ENCODE peak calls at places on chromosomes 2 and 18, in six cellular contexts. H is upper lobe of right lung, E is aorta, O is left ventricle myocardium inferior, K is epithelial cell of proximal tubule, W is cardiac fibroblast. T is an unnamed sample.

GRCh38 chr2:33791625-33792024 is 192.5 kb upstream of the FAM98A start:
- DNase-seq in H (no peak), W (peak; percentile 40), E (no peak), O (no peak), K (peak; percentile 70), T (no peak)

GRCh38 chr2:217973008-217973787 is 29.6 kb downstream of the TNS1 start:
- DNase-seq in E (peak; percentile 19), W (no peak), K (no peak), O (no peak), H (peak; percentile 33), T (no peak)

GRCh38 chr2:127570282-127571250 is 35.1 kb downstream of the MYO7B start:
- DNase-seq in O (peak; percentile 37), H (no peak), W (peak; percentile 51), E (no peak), K (no peak), T (no peak)

GRCh38 chr2:1837022-1837421 is 92.7 kb upstream of the PXDN start:
- DNase-seq in O (no peak), H (peak; percentile 23), E (no peak), W (no peak), K (no peak), T (no peak)

GRCh38 chr2:241514986-241515737 is 6.8 kb upstream of the STK25 start:
- DNase-seq in W (no peak), E (no peak), H (no peak), K (no peak), O (no peak), T (no peak)

GRCh38 chr2:238573065-238573778 is 146.5 kb downstream of the ASB1 start:
- DNase-seq in K (no peak), O (no peak), W (peak; percentile 9), H (no peak), E (no peak), T (no peak)

GRCh38 chr2:205834776-205835175 is 152.5 kb downstream of the NRP2 start:
- DNase-seq in K (no peak), O (no peak), E (no peak), W (no peak), H (no peak), T (no peak)

GRCh38 chr2:54437588-54437987 is 18.5 kb upstream of the SPTBN1 start:
- DNase-seq in E (no peak), H (no peak), O (no peak), W (no peak), K (no peak), T (no peak)

GRCh38 chr18:9706081-9706935 is 1.8 kb upstream of the RAB31 start:
- DNase-seq in O (no peak), H (no peak), E (no peak), W (peak; percentile 61), K (no peak), T (no peak)

GRCh38 chr2:54773838-54774237 is 50.4 kb downstream of the EML6 start:
- DNase-seq in H (no peak), W (peak; percentile 32), E (no peak), K (no peak), O (no peak), T (no peak)

GRCh38 chr2:62194558-62195420 is 1.1 kb upstream of the B3GNT2 start:
- DNase-seq in E (no peak), K (no peak), O (no peak), W (no peak), H (no peak), T (no peak)

GRCh38 chr2:77521931-77522470 is at the start of gene LRRTM4:
- DNase-seq in K (no peak), H (no peak), E (no peak), W (no peak), O (no peak), T (no peak)

GRCh38 chr2:223415071-223415470 is 187.1 kb downstream of the SCG2 start:
- DNase-seq in E (no peak), H (no peak), O (no peak), K (no peak), W (no peak), T (no peak)

GRCh38 chr2:23496456-23496855 is 111.5 kb downstream of the KLHL29 start:
- DNase-seq in O (no peak), E (no peak), K (no peak), W (no peak), H (no peak), T (no peak)

GRCh38 chr18:78561757-78562445 is 417.7 kb upstream of the SALL3 start:
- DNase-seq in W (no peak), K (no peak), H (no peak), E (peak; percentile 44), O (no peak), T (no peak)

GRCh38 chr2:37555457-37555856 is 116.0 kb downstream of the CDC42EP3 start:
- DNase-seq in W (no peak), K (no peak), O (peak; percentile 19), H (no peak), E (peak; percentile 70), T (no peak)

GRCh38 chr2:240960309-240960962 is 38.0 kb upstream of the SNED1 start:
- DNase-seq in O (peak; percentile 69), W (peak; percentile 49), H (peak; percentile 82), K (no peak), E (peak; percentile 79), T (no peak)

GRCh38 chr18:74368901-74369705 is 53.5 kb downstream of the C18orf63 start:
- DNase-seq in H (no peak), E (no peak), O (no peak), W (no peak), K (peak; percentile 23), T (no peak)

GRCh38 chr2:179263460-179264237 is 983 bp downstream of the SESTD1 start:
- DNase-seq in O (peak; percentile 39), H (peak; percentile 78), W (peak; percentile 72), K (no peak), E (peak; percentile 88), T (no peak)

GRCh38 chr2:17614174-17614573 is 73.7 kb downstream of the VSNL1 start:
- DNase-seq in H (no peak), O (no peak), E (no peak), W (no peak), K (no peak), T (no peak)

GRCh38 chr2:218295029-218295428 is 2.7 kb upstream of the TMBIM1 start:
- DNase-seq in W (peak; percentile 28), E (no peak), H (no peak), O (no peak), K (no peak), T (no peak)

GRCh38 chr2:66281980-66282379 is 152.9 kb upstream of the MEIS1 start:
- DNase-seq in O (no peak), H (no peak), W (no peak), E (no peak), K (no peak), T (no peak)

GRCh38 chr18:33924576-33924975 is 300.1 kb downstream of the NOL4 start:
- DNase-seq in K (no peak), O (no peak), E (no peak), H (no peak), W (no peak), T (no peak)

GRCh38 chr2:170813611-170814550 is 2.8 kb upstream of the GAD1 start:
- DNase-seq in O (no peak), W (peak; percentile 54), H (no peak), K (no peak), E (peak; percentile 77), T (peak; percentile 19)

GRCh38 chr2:120905298-120905697 is 169.6 kb downstream of the GLI2 start:
- DNase-seq in H (no peak), K (no peak), W (no peak), O (no peak), E (no peak), T (no peak)

GRCh38 chr18:23239885-23240608 is 104.8 kb downstream of the CABLES1 start:
- DNase-seq in O (no peak), E (no peak), H (no peak), K (no peak), W (no peak), T (no peak)

GRCh38 chr18:62990653-62991052 is 275.3 kb downstream of the PHLPP1 start:
- DNase-seq in K (no peak), W (no peak), O (no peak), H (no peak), E (no peak), T (no peak)

GRCh38 chr18:43465483-43465882 is 188.2 kb upstream of the SYT4 start:
- DNase-seq in H (no peak), K (no peak), O (no peak), W (no peak), E (no peak), T (no peak)

GRCh38 chr2:177270531-177270930 is 6.0 kb upstream of the NFE2L2 start:
- DNase-seq in E (no peak), H (no peak), O (no peak), W (no peak), K (no peak), T (no peak)

GRCh38 chr2:144524190-144524957 is 4.5 kb upstream of the ZEB2 start:
- DNase-seq in H (peak; percentile 77), O (peak; percentile 73), K (no peak), W (peak; percentile 34), E (peak; percentile 87), T (no peak)

DNA sequence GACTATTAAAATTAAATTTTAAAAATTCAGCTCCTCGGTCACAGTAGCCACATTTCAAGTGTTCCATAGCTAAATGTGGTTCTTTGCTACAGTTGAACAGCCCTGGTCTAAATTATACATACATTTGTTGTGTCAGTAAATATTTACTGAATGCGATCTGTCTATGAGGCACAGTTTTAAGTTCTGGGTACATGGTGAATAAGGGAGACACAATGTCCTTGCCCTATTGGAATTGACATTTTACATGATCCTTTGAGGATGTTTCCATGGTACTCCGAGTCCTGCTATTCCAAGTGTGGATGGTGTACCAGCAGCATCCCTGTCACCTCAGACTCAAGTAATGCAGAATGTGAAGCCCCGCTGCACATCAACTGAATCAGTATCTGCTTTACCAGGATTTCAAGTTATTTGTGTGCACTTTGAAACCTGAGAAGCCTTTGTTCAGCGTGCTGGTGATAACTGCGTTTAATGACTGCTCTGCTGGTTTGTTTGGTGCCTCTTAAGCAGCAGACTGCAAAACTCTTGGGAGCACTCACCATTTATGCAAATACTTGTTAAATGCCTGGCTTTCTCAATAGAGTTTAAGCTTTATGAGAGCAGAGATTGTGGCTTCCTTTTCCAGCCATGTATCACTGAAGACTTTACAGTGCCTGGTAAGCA is 1.5 kb downstream of the GALNT1 start:
- DNase-seq in E (no peak), W (peak; percentile 34), O (no peak), H (no peak), K (no peak), T (no peak)
- H3K4me3 ChIP-seq in E (no peak overlapping the region), W (peak overlapping the region; percentile 76), O (peak overlapping the region; percentile 80), H (peak overlapping the region; percentile 70), K (peak overlapping the region; percentile 77), T (peak overlapping the region; percentile 73)

DNA sequence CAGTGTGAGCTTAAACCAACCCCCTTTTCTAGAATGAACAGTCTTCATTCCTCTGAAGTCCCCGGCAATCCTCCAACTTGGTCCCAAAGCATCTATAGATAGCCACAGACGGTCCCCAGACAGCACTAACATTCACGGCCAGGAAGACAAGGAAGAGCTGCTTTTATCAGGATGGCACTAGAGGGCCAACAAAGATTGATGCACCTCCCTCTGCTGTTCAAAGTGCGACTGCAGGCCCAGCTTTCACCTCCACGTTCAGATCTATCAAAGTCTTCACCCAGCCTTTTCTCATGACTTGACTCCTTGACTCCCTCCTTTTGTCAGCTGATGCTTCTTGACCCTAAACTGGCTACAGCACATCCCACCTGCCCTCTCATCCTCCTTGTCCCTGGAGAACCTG is 54.3 kb downstream of the RNF152 start:
- DNase-seq in H (no peak), K (no peak), E (no peak), O (no peak), W (no peak), T (no peak)
- H3K4me3 ChIP-seq in H (no peak overlapping the region), K (no peak overlapping the region), E (no peak overlapping the region), O (no peak overlapping the region), W (no peak overlapping the region), T (no peak overlapping the region)

GRCh38 chr2:199144546-199144945 is 313.2 kb downstream of the SATB2 start:
- DNase-seq in E (no peak), O (no peak), K (no peak), W (no peak), H (no peak), T (no peak)
- H3K4me3 ChIP-seq in E (no peak overlapping the region), O (no peak overlapping the region), K (no peak overlapping the region), W (no peak overlapping the region), H (no peak overlapping the region), T (no peak overlapping the region)

GRCh38 chr2:234494361-234495075 is 2.4 kb downstream of the ARL4C start:
- DNase-seq in W (peak; percentile 20), K (no peak), O (no peak), H (no peak), E (no peak), T (no peak)
- H3K4me3 ChIP-seq in W (peak overlapping the region; percentile 63), K (peak overlapping the region; percentile 99), O (peak overlapping the region; percentile 73), H (peak overlapping the region; percentile 75), E (no peak overlapping the region), T (peak overlapping the region; percentile 46)

T was measured in HFF-Myc.